ENCODE peak calls at places on chromosomes 4 and X, in seven cellular contexts. F, S, Z, A, H, N and I are unnamed samples.

GRCh38 chr4:173185832-173186545 is 17.4 kb downstream of the GALNT7 start:
- DNase-seq in F (no peak), S (no peak), Z (no peak), A (no peak), H (no peak), N (no peak), I (no peak)

GRCh38 chrX:103782640-103783039 is 6.0 kb downstream of the PLP1 start:
- DNase-seq in F (no peak), S (no peak), Z (peak), A (no peak), H (peak), N (no peak), I (no peak)

GRCh38 chrX:151789179-151789800 is 54.7 kb downstream of the CNGA2 start:
- DNase-seq in F (no peak), S (no peak), Z (no peak), A (no peak), H (no peak), N (peak), I (peak)

GRCh38 chrX:82127228-82128123 is 925.6 kb downstream of the SH3BGRL start:
- DNase-seq in F (no peak), S (no peak), Z (no peak), A (no peak), H (no peak), N (no peak), I (no peak)

GRCh38 chr4:53863731-53864130 is 200.7 kb downstream of the CHIC2 start:
- DNase-seq in F (no peak), S (no peak), Z (no peak), A (no peak), H (no peak), N (peak), I (no peak)

GRCh38 chrX:20363003-20363674 is 96.4 kb upstream of the RPS6KA3 start:
- DNase-seq in F (no peak), S (no peak), Z (no peak), A (no peak), H (no peak), N (no peak), I (no peak)

GRCh38 chr4:1579834-1580686 is 104.1 kb downstream of the FAM53A start:
- DNase-seq in F (peak), S (peak), Z (peak), A (peak), H (no peak), N (peak), I (peak)

GRCh38 chr4:82493721-82494425 is 63.5 kb downstream of the ENOPH1 start:
- DNase-seq in F (no peak), S (no peak), Z (no peak), A (no peak), H (no peak), N (no peak), I (peak)

GRCh38 chr4:136106753-136107152 is 1425.5 kb downstream of the PCDH18 start:
- DNase-seq in F (no peak), S (no peak), Z (no peak), A (no peak), H (no peak), N (no peak), I (no peak)

GRCh38 chr4:185512516-185512915 is 22.8 kb downstream of the PDLIM3 start:
- DNase-seq in F (no peak), S (no peak), Z (no peak), A (no peak), H (no peak), N (no peak), I (peak)

GRCh38 chrX:68807818-68808217 is 21.0 kb upstream of the EFNB1 start:
- DNase-seq in F (no peak), S (no peak), Z (no peak), A (no peak), H (no peak), N (no peak), I (peak)

GRCh38 chrX:23509256-23509655 is 158.0 kb upstream of the PRDX4 start:
- DNase-seq in F (no peak), S (no peak), Z (no peak), A (no peak), H (no peak), N (no peak), I (no peak)

GRCh38 chr4:7105261-7105660 is 37.4 kb upstream of the GRPEL1 start:
- DNase-seq in F (no peak), S (no peak), Z (no peak), A (no peak), H (no peak), N (no peak), I (no peak)